ENCODE peak calls at places on chromosomes 3 and 15, in ten cellular contexts. J, T, N, I, D, O, C, X, Z and W are unnamed samples.

GRCh38 chr3:14651440-14652251 is at the start of gene CCDC174:
- DNase-seq in J (peak), T (peak), N (peak), I (peak), D (peak), O (peak), C (peak), X (peak), Z (peak), W (peak)

GRCh38 chr3:124836448-124836847 is 50.7 kb downstream of the ITGB5 start:
- DNase-seq in J (no peak), T (no peak), N (no peak), I (no peak), D (no peak), O (no peak), C (no peak), X (no peak), Z (no peak), W (no peak)

GRCh38 chr15:100426893-100427292 is 85.1 kb upstream of the ADAMTS17 start:
- DNase-seq in J (no peak), T (no peak), N (no peak), I (no peak), D (no peak), O (no peak), C (no peak), X (no peak), Z (no peak), W (peak)

GRCh38 chr3:100022506-100022905 is 91.8 kb downstream of the FILIP1L start:
- DNase-seq in J (no peak), T (no peak), N (no peak), I (no peak), D (no peak), O (no peak), C (no peak), X (no peak), Z (no peak), W (no peak)

GRCh38 chr15:70172124-70172523 is 74.4 kb upstream of the TLE3 start:
- DNase-seq in J (no peak), T (no peak), N (no peak), I (no peak), D (no peak), O (no peak), C (no peak), X (no peak), Z (no peak), W (no peak)

GRCh38 chr3:197580253-197580691 is 24.5 kb upstream of the BDH1 start:
- DNase-seq in J (no peak), T (no peak), N (no peak), I (no peak), D (no peak), O (peak), C (no peak), X (no peak), Z (no peak), W (no peak)

GRCh38 chr15:56797720-56798275 is 64.5 kb upstream of the ZNF280D start:
- DNase-seq in J (no peak), T (no peak), N (no peak), I (no peak), D (no peak), O (no peak), C (no peak), X (no peak), Z (no peak), W (no peak)

GRCh38 chr3:164524201-164524600 is 554.1 kb downstream of the SI start:
- DNase-seq in J (no peak), T (no peak), N (no peak), I (no peak), D (no peak), O (no peak), C (no peak), X (no peak), Z (no peak), W (no peak)

GRCh38 chr15:100330629-100331215 is 11.1 kb downstream of the ADAMTS17 start:
- DNase-seq in J (no peak), T (no peak), N (no peak), I (no peak), D (peak), O (no peak), C (no peak), X (no peak), Z (no peak), W (no peak)

GRCh38 chr3:151925419-151925818 is 52.0 kb downstream of the SUCNR1 start:
- DNase-seq in J (no peak), T (no peak), N (no peak), I (no peak), D (no peak), O (no peak), C (peak), X (no peak), Z (no peak), W (no peak)

GRCh38 chr3:127775398-127776109 is 46.8 kb downstream of the MGLL start:
- DNase-seq in J (peak), T (peak), N (no peak), I (peak), D (no peak), O (no peak), C (peak), X (no peak), Z (peak), W (peak)

GRCh38 chr3:98770261-98771039 is 7.3 kb downstream of the ST3GAL6 start:
- DNase-seq in J (no peak), T (no peak), N (no peak), I (no peak), D (peak), O (no peak), C (no peak), X (no peak), Z (no peak), W (no peak)

GRCh38 chr3:128060473-128061381 is 8.5 kb downstream of the SEC61A1 start:
- DNase-seq in J (no peak), T (no peak), N (peak), I (peak), D (no peak), O (no peak), C (peak), X (no peak), Z (no peak), W (no peak)

GRCh38 chr3:143001034-143001368 is 369 bp upstream of the U2SURP start:
- DNase-seq in J (no peak), T (no peak), N (no peak), I (no peak), D (peak), O (no peak), C (no peak), X (no peak), Z (no peak), W (peak)

GRCh38 chr3:115975353-115975752 is 352.0 kb downstream of the GAP43 start:
- DNase-seq in J (no peak), T (no peak), N (no peak), I (peak), D (no peak), O (no peak), C (peak), X (peak), Z (no peak), W (no peak)

GRCh38 chr15:100234158-100235029 is 107.4 kb downstream of the ADAMTS17 start:
- DNase-seq in J (no peak), T (peak), N (no peak), I (no peak), D (no peak), O (no peak), C (no peak), X (no peak), Z (peak), W (peak)

GRCh38 chr3:85576091-85576690 is 617.4 kb downstream of the CADM2 start:
- DNase-seq in J (peak), T (no peak), N (peak), I (peak), D (peak), O (peak), C (peak), X (no peak), Z (peak), W (peak)

GRCh38 chr3:195139876-195140240 is 131.1 kb downstream of the XXYLT1 start:
- DNase-seq in J (peak), T (no peak), N (no peak), I (peak), D (no peak), O (no peak), C (peak), X (no peak), Z (no peak), W (no peak)

GRCh38 chr3:41915353-41915752 is 46.5 kb downstream of the ULK4 start:
- DNase-seq in J (no peak), T (no peak), N (no peak), I (no peak), D (no peak), O (no peak), C (no peak), X (no peak), Z (no peak), W (no peak)

GRCh38 chr15:90561344-90562244 is 31.9 kb downstream of the CRTC3 start:
- DNase-seq in J (no peak), T (no peak), N (peak), I (peak), D (peak), O (no peak), C (no peak), X (no peak), Z (no peak), W (no peak)

GRCh38 chr15:66923438-66923881 is 141.9 kb upstream of the SMAD3 start:
- DNase-seq in J (no peak), T (peak), N (no peak), I (no peak), D (peak), O (peak), C (no peak), X (no peak), Z (peak), W (no peak)

GRCh38 chr15:29925227-29926082 is 103.2 kb upstream of the TJP1 start:
- DNase-seq in J (peak), T (peak), N (no peak), I (peak), D (peak), O (peak), C (peak), X (no peak), Z (peak), W (peak)

GRCh38 chr3:127491909-127492308 is 98.6 kb downstream of the TPRA1 start:
- DNase-seq in J (no peak), T (no peak), N (no peak), I (no peak), D (no peak), O (no peak), C (no peak), X (no peak), Z (no peak), W (no peak)

GRCh38 chr15:71570736-71571135 is 239.6 kb upstream of the NR2E3 start:
- DNase-seq in J (no peak), T (no peak), N (no peak), I (no peak), D (no peak), O (no peak), C (peak), X (no peak), Z (no peak), W (no peak)

GRCh38 chr15:84736375-84736774 is 12.0 kb upstream of the ZNF592 start:
- DNase-seq in J (no peak), T (no peak), N (no peak), I (no peak), D (peak), O (no peak), C (no peak), X (no peak), Z (no peak), W (no peak)

GRCh38 chr3:66755924-66756323 is 242.2 kb upstream of the KBTBD8 start:
- DNase-seq in J (no peak), T (no peak), N (no peak), I (no peak), D (no peak), O (no peak), C (no peak), X (no peak), Z (no peak), W (no peak)

GRCh38 chr3:190124067-190124466 is 3.4 kb upstream of the P3H2 start:
- DNase-seq in J (no peak), T (no peak), N (no peak), I (no peak), D (no peak), O (no peak), C (no peak), X (no peak), Z (no peak), W (no peak)

GRCh38 chr3:146380052-146380451 is 89.3 kb downstream of the PLSCR2 start:
- DNase-seq in J (no peak), T (no peak), N (no peak), I (no peak), D (no peak), O (no peak), C (no peak), X (no peak), Z (no peak), W (no peak)

GRCh38 chr15:28260722-28261121 is 61.3 kb downstream of the HERC2 start:
- DNase-seq in J (no peak), T (no peak), N (no peak), I (no peak), D (no peak), O (peak), C (no peak), X (no peak), Z (no peak), W (peak)

GRCh38 chr3:67384790-67385397 is 269.5 kb downstream of the SUCLG2 start:
- DNase-seq in J (peak), T (no peak), N (peak), I (peak), D (peak), O (peak), C (peak), X (peak), Z (peak), W (no peak)

GRCh38 chr3:127735767-127736693 is 63.3 kb downstream of the ABTB1 start:
- DNase-seq in J (no peak), T (no peak), N (peak), I (peak), D (no peak), O (no peak), C (peak), X (no peak), Z (no peak), W (no peak)

GRCh38 chr3:133256787-133257483 is 142.9 kb upstream of the BFSP2 start:
- DNase-seq in J (peak), T (no peak), N (no peak), I (no peak), D (no peak), O (no peak), C (no peak), X (no peak), Z (no peak), W (no peak)

GRCh38 chr3:140469491-140469890 is 208.4 kb upstream of the TRIM42 start:
- DNase-seq in J (no peak), T (no peak), N (no peak), I (no peak), D (no peak), O (no peak), C (peak), X (no peak), Z (no peak), W (no peak)

GRCh38 chr3:51933471-51934138 is 8.1 kb downstream of the RRP9 start:
- DNase-seq in J (no peak), T (peak), N (no peak), I (no peak), D (no peak), O (no peak), C (no peak), X (no peak), Z (no peak), W (no peak)

GRCh38 chr3:118960876-118961275 is 73.8 kb downstream of the IGSF11 start:
- DNase-seq in J (no peak), T (no peak), N (no peak), I (peak), D (no peak), O (no peak), C (peak), X (no peak), Z (peak), W (no peak)

GRCh38 chr3:115685097-115685496 is 61.8 kb downstream of the GAP43 start:
- DNase-seq in J (no peak), T (no peak), N (no peak), I (no peak), D (no peak), O (no peak), C (no peak), X (no peak), Z (no peak), W (no peak)